ENCODE peak calls at places on chromosome 2, in ten cellular contexts. B is CD8-positive, alpha-beta T cell; O is adipocyte; Y is GM23248; Q is fibroblast of lung; A is left ventricle myocardium inferior; M is cardiac muscle cell; Z is IMR-90; G is heart left ventricle; E is mucosa of descending colon. U is an unnamed sample. For H3K36me3, the result is how much of the 10 kb centered on the place peaks cover.

GRCh38 chr2:115634578-115634977 is 1192.1 kb downstream of the DPP10 start:
- DNase-seq in B (no peak), O (no peak), Y (no peak), Q (no peak), A (no peak), M (no peak), Z (no peak), G (no peak), E (no peak), U (no peak)

GRCh38 chr2:161101406-161101805 is 58.8 kb upstream of the TANK start:
- DNase-seq in B (no peak), O (peak), Y (no peak), Q (no peak), A (no peak), M (no peak), Z (no peak), G (no peak), E (no peak), U (no peak)

GRCh38 chr2:189221811-189222210 is 42.2 kb upstream of the COL5A2 start:
- DNase-seq in B (no peak), O (peak), Y (peak), Q (peak), A (no peak), M (no peak), Z (peak), G (no peak), E (no peak), U (no peak)

GRCh38 chr2:197311521-197312033 is 997 bp upstream of the ANKRD44 start:
- DNase-seq in B (no peak), O (no peak), Y (peak), Q (no peak), A (no peak), M (no peak), Z (no peak), G (no peak), E (no peak), U (no peak)

GRCh38 chr2:47288864-47289263 is 114.1 kb upstream of the MSH2 start:
- DNase-seq in B (no peak), O (peak), Y (peak), Q (peak), A (no peak), M (peak), Z (peak), G (no peak), E (no peak), U (no peak)

GRCh38 chr2:186913870-186914269 is 64.9 kb upstream of the ZSWIM2 start:
- DNase-seq in B (no peak), O (no peak), Y (no peak), Q (no peak), A (no peak), M (no peak), Z (no peak), G (no peak), E (no peak), U (no peak)

GRCh38 chr2:63614983-63615945 is 26.5 kb downstream of the MDH1 start:
- DNase-seq in B (no peak), O (no peak), Y (peak), Q (no peak), A (no peak), M (peak), Z (peak), G (no peak), E (no peak), U (peak)

GRCh38 chr2:221124542-221125235 is 447.4 kb downstream of the EPHA4 start:
- DNase-seq in B (no peak), O (peak), Y (peak), Q (no peak), A (no peak), M (no peak), Z (no peak), G (no peak), E (no peak), U (no peak)

GRCh38 chr2:45902952-45903351 is 251.5 kb downstream of the PRKCE start:
- DNase-seq in B (no peak), O (no peak), Y (peak), Q (no peak), A (no peak), M (no peak), Z (no peak), G (no peak), E (no peak), U (no peak)

GRCh38 chr2:240925191-240925575 is 19.0 kb downstream of the CROCC2 start:
- DNase-seq in B (no peak), O (no peak), Y (no peak), Q (no peak), A (peak), M (no peak), Z (no peak), G (peak), E (peak), U (no peak)

GRCh38 chr2:238295144-238296112 is 7.0 kb upstream of the PER2 start:
- DNase-seq in B (no peak), O (no peak), Y (no peak), Q (no peak), A (no peak), M (no peak), Z (no peak), G (peak), E (no peak), U (no peak)

GRCh38 chr2:201482543-201482942 is 31.0 kb downstream of the STRADB start:
- DNase-seq in B (no peak), O (no peak), Y (no peak), Q (no peak), A (no peak), M (no peak), Z (no peak), G (no peak), E (no peak), U (no peak)

GRCh38 chr2:177289824-177290632 is 25.5 kb upstream of the NFE2L2 start:
- DNase-seq in B (no peak), O (no peak), Y (no peak), Q (no peak), A (no peak), M (no peak), Z (no peak), G (no peak), E (no peak), U (no peak)

GRCh38 chr2:74003494-74004211 is 18.9 kb downstream of the TET3 start:
- DNase-seq in B (no peak), O (peak), Y (peak), Q (peak), A (no peak), M (peak), Z (peak), G (no peak), E (peak), U (no peak)

GRCh38 chr2:199015072-199015471 is 442.7 kb downstream of the SATB2 start:
- DNase-seq in B (no peak), O (no peak), Y (peak), Q (no peak), A (no peak), M (no peak), Z (no peak), G (no peak), E (no peak), U (no peak)

GRCh38 chr2:119475225-119475856 is 43.7 kb downstream of the TMEM37 start:
- DNase-seq in B (no peak), O (no peak), Y (no peak), Q (no peak), A (peak), M (no peak), Z (no peak), G (no peak), E (no peak), U (no peak)

GRCh38 chr2:100193334-100193733 is 50.9 kb upstream of the AFF3 start:
- DNase-seq in B (no peak), O (no peak), Y (no peak), Q (no peak), A (no peak), M (no peak), Z (no peak), G (no peak), E (no peak), U (no peak)

GRCh38 chr2:106575955-106576354 is 88.8 kb downstream of the CD8B2 start:
- DNase-seq in B (no peak), O (peak), Y (peak), Q (peak), A (peak), M (peak), Z (peak), G (peak), E (no peak), U (no peak)

DNA sequence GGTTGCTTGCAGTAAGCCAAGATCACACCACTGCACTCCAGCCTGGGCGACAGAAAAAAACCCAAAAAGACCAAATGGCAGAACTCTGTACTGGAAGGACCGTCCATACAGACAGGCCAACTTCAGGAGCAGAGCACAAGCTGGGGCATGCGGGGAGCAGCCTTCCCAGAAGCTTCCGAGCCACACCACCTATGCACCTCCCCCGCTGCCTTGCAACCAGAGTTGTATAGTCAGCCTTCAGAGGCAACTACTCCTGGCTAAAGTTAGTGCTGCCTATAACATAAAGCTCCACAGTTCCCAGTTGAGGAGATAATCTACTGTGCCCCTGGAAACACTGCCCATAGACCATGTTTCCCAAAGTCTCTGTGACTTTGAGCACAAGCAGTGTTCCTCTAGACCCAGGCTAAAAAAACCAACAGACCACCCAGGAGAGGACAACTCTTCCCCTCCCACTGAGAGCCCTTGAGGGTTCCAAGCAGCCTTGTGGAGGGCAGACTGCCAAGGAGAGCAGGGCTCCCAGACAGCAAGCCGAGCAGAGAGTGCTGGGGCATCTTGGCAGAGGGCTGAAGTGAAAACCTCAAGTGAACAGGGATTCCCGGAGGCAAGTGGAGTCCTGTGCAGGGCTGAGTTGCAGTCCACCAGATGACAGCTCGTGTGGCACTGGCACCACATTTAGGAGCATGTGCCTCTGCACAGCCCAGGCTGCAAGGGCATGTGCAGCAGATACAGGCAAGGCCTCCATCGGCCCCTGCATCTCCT is 6.8 kb downstream of the SFT2D3 start:
- DNase-seq in B (no peak), O (no peak), Y (no peak), Q (peak), A (no peak), M (peak), Z (no peak), G (no peak), E (no peak), U (peak)
- H3K36me3 ChIP-seq in B (under half), O (under half), Y (under half), Q (under half), A (half or more), M (under half), Z (under half), G (half or more), E (under half), U (half or more)

DNA sequence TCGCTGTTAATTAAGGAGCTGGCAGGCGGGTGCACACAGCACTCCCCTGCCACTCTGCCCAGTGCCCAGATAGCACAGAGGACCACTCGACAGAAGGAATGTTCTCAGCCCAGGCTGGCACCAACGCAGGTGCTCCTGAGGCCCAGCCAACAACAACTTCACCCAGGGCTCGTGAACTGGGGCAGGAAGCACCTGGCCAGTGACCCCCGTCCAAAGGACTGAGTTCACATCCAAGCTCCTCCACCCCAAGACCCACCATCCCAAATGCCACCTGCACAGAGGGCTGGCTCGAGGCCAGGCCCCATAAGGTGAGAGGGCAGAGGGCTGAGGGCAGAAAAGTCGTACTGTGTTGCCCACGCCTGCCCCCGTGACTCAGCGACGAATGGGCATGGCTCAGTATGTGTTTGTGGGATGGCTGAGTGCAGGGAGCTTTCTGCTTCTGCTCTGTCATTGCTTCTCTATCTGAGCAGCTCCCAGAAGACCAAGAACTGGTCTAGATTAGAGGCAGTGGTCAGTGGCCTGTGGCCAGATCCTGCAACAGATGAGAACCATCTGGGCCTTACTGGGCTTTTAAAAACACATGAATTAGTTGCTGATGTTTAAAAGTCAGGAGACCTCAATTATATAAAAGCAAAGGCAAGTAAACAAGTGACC is 68.4 kb downstream of the POLR1A start:
- DNase-seq in B (no peak), O (peak), Y (peak), Q (peak), A (peak), M (peak), Z (peak), G (peak), E (peak), U (no peak)
- H3K36me3 ChIP-seq in B (under half), O (half or more), Y (under half), Q (under half), A (under half), M (under half), Z (under half), G (half or more), E (under half), U (half or more)

DNA sequence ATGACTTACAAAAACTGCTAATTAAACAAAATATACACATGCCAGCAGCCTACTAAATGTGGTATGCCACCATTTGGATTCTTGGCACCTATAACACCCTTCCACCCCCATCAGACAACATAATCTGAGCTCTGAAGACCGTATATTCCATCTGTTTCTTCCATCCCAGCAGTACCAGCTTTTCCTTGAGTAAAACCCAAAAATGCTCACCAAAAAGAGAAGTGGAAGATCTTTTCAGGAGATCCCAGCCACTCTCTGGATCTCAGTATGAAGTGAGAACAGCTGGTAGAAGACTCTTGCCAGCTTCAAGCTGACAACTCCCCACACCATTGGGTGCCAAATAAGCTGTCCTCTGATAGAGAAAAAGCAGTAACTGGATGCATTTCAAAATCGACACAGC is 22.6 kb downstream of the REG1B start:
- DNase-seq in B (no peak), O (no peak), Y (no peak), Q (no peak), A (no peak), M (no peak), Z (no peak), G (no peak), E (no peak), U (no peak)
- H3K36me3 ChIP-seq in B (under half), O (under half), Y (under half), Q (under half), A (under half), M (under half), Z (under half), G (under half), E (under half), U (under half)

GRCh38 chr2:200466703-200467418 is 43.0 kb downstream of the KCTD18 start:
- DNase-seq in B (peak), O (no peak), Y (peak), Q (peak), A (no peak), M (peak), Z (peak), G (no peak), E (no peak), U (no peak)
- H3K36me3 ChIP-seq in B (under half), O (under half), Y (under half), Q (under half), A (half or more), M (under half), Z (under half), G (half or more), E (under half), U (half or more)

GRCh38 chr2:44329343-44329742 is 32.0 kb downstream of the PREPL start:
- DNase-seq in B (no peak), O (no peak), Y (no peak), Q (no peak), A (no peak), M (no peak), Z (no peak), G (no peak), E (no peak), U (no peak)
- H3K36me3 ChIP-seq in B (under half), O (under half), Y (under half), Q (under half), A (half or more), M (under half), Z (under half), G (half or more), E (under half), U (under half)

GRCh38 chr2:113806217-113806913 is 49.9 kb upstream of the SLC35F5 start:
- DNase-seq in B (no peak), O (no peak), Y (no peak), Q (no peak), A (no peak), M (no peak), Z (no peak), G (no peak), E (peak), U (no peak)
- H3K36me3 ChIP-seq in B (under half), O (under half), Y (under half), Q (under half), A (under half), M (under half), Z (under half), G (under half), E (under half), U (under half)

DNA sequence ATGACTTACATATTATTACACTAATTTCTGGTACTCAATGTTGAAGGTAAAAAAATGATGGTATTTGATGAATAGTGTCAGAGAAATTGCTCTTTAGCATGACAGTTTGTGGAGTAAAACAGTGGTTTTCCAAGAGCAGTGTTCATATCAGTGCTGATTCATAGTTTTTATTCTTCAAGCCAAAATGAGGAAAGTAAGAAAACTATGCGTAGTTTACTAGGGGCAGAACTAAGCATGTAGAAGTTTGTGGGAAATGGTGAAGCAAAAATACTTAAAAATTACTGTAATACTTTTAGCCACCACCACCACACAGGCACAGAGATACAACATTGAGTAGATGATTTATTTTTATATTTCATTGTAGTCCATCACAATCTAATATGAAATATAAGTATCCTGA is 137.3 kb downstream of the ZNF804A start:
- DNase-seq in B (no peak), O (peak), Y (no peak), Q (no peak), A (no peak), M (no peak), Z (no peak), G (no peak), E (no peak), U (no peak)
- H3K36me3 ChIP-seq in B (under half), O (under half), Y (under half), Q (under half), A (under half), M (under half), Z (under half), G (under half), E (under half), U (under half)

GRCh38 chr2:206149330-206149729 is 9.9 kb downstream of the NDUFS1 start:
- DNase-seq in B (no peak), O (no peak), Y (no peak), Q (no peak), A (no peak), M (no peak), Z (no peak), G (no peak), E (no peak), U (no peak)
- H3K36me3 ChIP-seq in B (under half), O (half or more), Y (half or more), Q (under half), A (half or more), M (half or more), Z (under half), G (half or more), E (under half), U (half or more)

GRCh38 chr2:229784791-229785190 is 70.4 kb upstream of the DNER start:
- DNase-seq in B (no peak), O (peak), Y (peak), Q (peak), A (no peak), M (no peak), Z (peak), G (no peak), E (no peak), U (no peak)
- H3K36me3 ChIP-seq in B (under half), O (half or more), Y (under half), Q (under half), A (half or more), M (under half), Z (under half), G (half or more), E (under half), U (half or more)

U was measured in SJSA1.